ENCODE peak calls at places on chromosomes 13 and 19, in five cellular contexts. Y is heart left ventricle, G is tibial nerve, N is fibroblast of the aortic adventitia, I is body of pancreas. U is an unnamed sample.

GRCh38 chr13:40993987-40994386 is 25.1 kb downstream of the ELF1 start:
- DNase-seq in Y (no peak), G (no peak), N (no peak), I (peak), U (no peak)

GRCh38 chr13:34019870-34020269 is 201.9 kb downstream of the RFC3 start:
- DNase-seq in Y (no peak), G (no peak), N (no peak), I (no peak), U (no peak)

GRCh38 chr19:16518483-16519229 is 22.5 kb downstream of the C19orf44 start:
- DNase-seq in Y (no peak), G (no peak), N (no peak), I (no peak), U (no peak)

GRCh38 chr13:99703908-99704307 is 202.6 kb downstream of the TM9SF2 start:
- DNase-seq in Y (no peak), G (no peak), N (no peak), I (no peak), U (no peak)

GRCh38 chr19:49684983-49685553 is 4.3 kb upstream of the ADM5 start:
- DNase-seq in Y (no peak), G (no peak), N (no peak), I (no peak), U (no peak)

GRCh38 chr13:40272776-40273139 is 393.7 kb downstream of the FOXO1 start:
- DNase-seq in Y (no peak), G (no peak), N (peak), I (no peak), U (peak)

GRCh38 chr13:29507356-29507755 is 88.1 kb downstream of the SLC7A1 start:
- DNase-seq in Y (no peak), G (no peak), N (no peak), I (peak), U (no peak)

GRCh38 chr13:80030491-80030890 is 310.4 kb downstream of the SPRY2 start:
- DNase-seq in Y (peak), G (no peak), N (no peak), I (peak), U (peak)

GRCh38 chr19:3987619-3988371 is 2.5 kb upstream of the EEF2 start:
- DNase-seq in Y (peak), G (peak), N (peak), I (peak), U (peak)

GRCh38 chr19:49957262-49957915 is 3.6 kb downstream of the SIGLEC11 start:
- DNase-seq in Y (no peak), G (no peak), N (no peak), I (peak), U (no peak)

GRCh38 chr19:7772752-7773291 is 9.8 kb downstream of the CLEC4M start:
- DNase-seq in Y (no peak), G (no peak), N (no peak), I (no peak), U (peak)

GRCh38 chr13:74158028-74158427 is 23.8 kb upstream of the KLF12 start:
- DNase-seq in Y (no peak), G (no peak), N (no peak), I (no peak), U (peak)

GRCh38 chr19:35265126-35265995 is 3.4 kb upstream of the USF2 start:
- DNase-seq in Y (no peak), G (no peak), N (no peak), I (peak), U (no peak)

GRCh38 chr13:61029064-61029463 is 386.6 kb downstream of the PCDH20 start:
- DNase-seq in Y (no peak), G (no peak), N (no peak), I (no peak), U (no peak)

GRCh38 chr13:97751477-97751876 is 202.0 kb upstream of the IPO5 start:
- DNase-seq in Y (no peak), G (no peak), N (no peak), I (no peak), U (no peak)

GRCh38 chr19:53977429-53977990 is 13.9 kb upstream of the CACNG6 start:
- DNase-seq in Y (peak), G (peak), N (peak), I (peak), U (peak)

GRCh38 chr19:16571689-16572331 is 405 bp downstream of the SLC35E1 start:
- DNase-seq in Y (no peak), G (no peak), N (no peak), I (peak), U (no peak)

GRCh38 chr13:97243915-97244820 is 22.0 kb downstream of the MBNL2 start:
- DNase-seq in Y (no peak), G (no peak), N (no peak), I (no peak), U (no peak)

GRCh38 chr13:97849305-97849704 is 104.2 kb upstream of the IPO5 start:
- DNase-seq in Y (no peak), G (no peak), N (peak), I (no peak), U (peak)

GRCh38 chr13:30985637-30986205 is 53.3 kb downstream of the TEX26 start:
- DNase-seq in Y (no peak), G (no peak), N (peak), I (no peak), U (peak)

GRCh38 chr19:17486545-17486944 is 16.2 kb downstream of the SLC27A1 start:
- DNase-seq in Y (no peak), G (no peak), N (no peak), I (no peak), U (no peak)

GRCh38 chr13:23956106-23956505 is 58.8 kb upstream of the C1QTNF9B start:
- DNase-seq in Y (no peak), G (no peak), N (peak), I (no peak), U (peak)

GRCh38 chr19:50490991-50491472 is 14.4 kb upstream of the GARIN5A start:
- DNase-seq in Y (no peak), G (no peak), N (no peak), I (no peak), U (no peak)

GRCh38 chr13:76745246-76746200 is 140.7 kb downstream of the KCTD12 start:
- DNase-seq in Y (no peak), G (no peak), N (peak), I (no peak), U (peak)

GRCh38 chr13:53411443-53411842 is 382.8 kb downstream of the OLFM4 start:
- DNase-seq in Y (no peak), G (no peak), N (no peak), I (no peak), U (no peak)

GRCh38 chr13:108597943-108598342 is 31.5 kb upstream of the MYO16 start:
- DNase-seq in Y (no peak), G (no peak), N (no peak), I (no peak), U (no peak)

GRCh38 chr13:100987993-100988392 is 313.4 kb upstream of the TMTC4 start:
- DNase-seq in Y (no peak), G (no peak), N (peak), I (no peak), U (no peak)

GRCh38 chr19:45019187-45019586 is 17.9 kb downstream of the RELB start:
- DNase-seq in Y (no peak), G (no peak), N (no peak), I (no peak), U (no peak)

GRCh38 chr19:49591731-49592485 is 926 bp downstream of the PRR12 start:
- DNase-seq in Y (no peak), G (no peak), N (peak), I (peak), U (peak)

GRCh38 chr13:45737571-45738002 is 35.5 kb downstream of the CBY2 start:
- DNase-seq in Y (no peak), G (no peak), N (no peak), I (no peak), U (no peak)

GRCh38 chr13:32622827-32623226 is 36.6 kb downstream of the PDS5B start:
- DNase-seq in Y (no peak), G (no peak), N (no peak), I (no peak), U (no peak)

GRCh38 chr19:36041831-36042230 is 9.2 kb upstream of the CLIP3 start:
- DNase-seq in Y (no peak), G (no peak), N (peak), I (peak), U (peak)

GRCh38 chr13:110916671-110917142 is 1.8 kb upstream of the ANKRD10 start:
- DNase-seq in Y (no peak), G (no peak), N (peak), I (no peak), U (peak)

GRCh38 chr13:51827254-51827653 is 17.7 kb downstream of the TMEM272 start:
- DNase-seq in Y (no peak), G (no peak), N (no peak), I (no peak), U (no peak)

GRCh38 chr13:51267581-51267980 is 45.4 kb downstream of the FAM124A start:
- DNase-seq in Y (no peak), G (no peak), N (no peak), I (no peak), U (peak)

GRCh38 chr19:4586691-4587090 is 27.2 kb upstream of the SEMA6B start:
- DNase-seq in Y (no peak), G (no peak), N (no peak), I (no peak), U (no peak)

GRCh38 chr13:110907951-110908898 is 6.6 kb downstream of the ANKRD10 start:
- DNase-seq in Y (no peak), G (no peak), N (peak), I (peak), U (peak)

GRCh38 chr19:46489445-46490272 is 6.0 kb downstream of the PNMA8B start:
- DNase-seq in Y (peak), G (peak), N (peak), I (peak), U (peak)

GRCh38 chr19:46486358-46486757 is 9.3 kb downstream of the PNMA8B start:
- DNase-seq in Y (no peak), G (no peak), N (no peak), I (no peak), U (no peak)

GRCh38 chr19:46487178-46487801 is 8.4 kb downstream of the PNMA8B start:
- DNase-seq in Y (no peak), G (no peak), N (peak), I (no peak), U (no peak)

GRCh38 chr19:46488551-46488950 is 7.1 kb downstream of the PNMA8B start:
- DNase-seq in Y (no peak), G (no peak), N (no peak), I (no peak), U (no peak)

DNA sequence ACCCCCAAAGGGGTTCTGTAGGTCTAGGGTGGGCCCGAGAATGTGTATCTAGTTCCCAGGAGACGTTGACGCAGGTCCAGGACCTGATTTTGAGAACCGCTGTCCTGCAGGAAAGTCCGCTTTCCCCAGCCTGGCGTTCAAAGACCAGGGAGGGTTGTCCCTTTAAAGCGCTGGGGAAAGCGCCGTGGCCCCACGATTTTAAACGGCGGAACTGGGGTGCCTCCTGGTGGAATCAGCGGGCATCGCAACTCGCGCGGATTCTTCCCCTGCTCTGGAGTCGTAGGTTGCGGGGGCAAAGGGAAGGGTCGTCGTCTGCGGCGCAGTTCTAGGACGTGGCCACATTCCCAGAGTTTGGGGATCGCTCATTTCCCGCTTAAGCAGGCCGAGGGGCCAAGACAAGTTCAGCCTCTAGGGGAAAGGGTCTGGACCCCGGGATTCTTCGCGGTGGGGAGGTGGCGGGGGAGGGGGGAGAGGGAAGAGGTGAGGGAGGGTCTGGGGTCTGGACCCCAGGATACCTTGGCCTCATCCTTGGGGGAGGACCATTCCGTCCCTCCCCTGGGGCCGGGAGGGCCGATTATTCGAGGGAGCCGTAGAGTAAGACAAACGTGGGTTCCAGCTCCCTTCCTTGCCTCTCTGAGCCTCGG is 7.7 kb downstream of the PNMA8B start:
- DNase-seq in Y (peak), G (peak), N (peak), I (peak), U (peak)
- H3K4me3 ChIP-seq in Y (peak), G (peak), N (peak), I (no peak), U (peak)

GRCh38 chr19:39125554-39126311 is at the start of gene PAK4:
- DNase-seq in Y (peak), G (peak), N (peak), I (peak), U (peak)
- TF ChIP-seq CTCF in Y (no peak), G (no peak), N (no peak), I (no peak), U (no peak)

DNA sequence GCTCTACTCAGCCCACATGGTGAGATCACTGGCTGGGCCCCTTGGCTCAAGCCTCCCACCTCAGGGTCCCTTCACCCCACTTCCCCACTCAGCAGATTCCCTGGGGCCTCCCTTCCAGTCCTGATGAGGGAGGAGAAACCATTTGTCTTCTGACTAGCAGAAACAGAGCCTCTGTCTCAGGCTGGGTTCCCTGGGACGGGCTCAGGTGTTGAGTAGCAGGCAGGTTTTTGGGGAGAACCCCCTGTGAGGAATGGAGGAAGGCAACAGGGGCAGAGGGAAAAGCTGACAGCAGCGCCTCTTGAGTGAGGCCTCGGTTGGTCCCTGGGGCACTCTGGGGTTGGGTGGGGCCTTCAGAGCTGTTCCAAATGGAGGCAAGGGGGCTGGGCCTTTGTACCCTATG is 452.2 kb downstream of the TSHZ3 start:
- DNase-seq in Y (no peak), G (no peak), N (no peak), I (no peak), U (no peak)
- H3K4me3 ChIP-seq in Y (no peak), G (no peak), N (no peak), I (no peak), U (no peak)

GRCh38 chr13:112970552-112971287 is 1.7 kb downstream of the MCF2L start:
- DNase-seq in Y (no peak), G (no peak), N (no peak), I (no peak), U (no peak)

GRCh38 chr13:112969692-112970338 is 801 bp downstream of the MCF2L start:
- DNase-seq in Y (no peak), G (no peak), N (no peak), I (no peak), U (no peak)

GRCh38 chr13:112968380-112968909 is 569 bp upstream of the MCF2L start:
- DNase-seq in Y (no peak), G (no peak), N (no peak), I (peak), U (no peak)

GRCh38 chr13:112967666-112968379 is 1.2 kb upstream of the MCF2L start:
- DNase-seq in Y (no peak), G (no peak), N (no peak), I (no peak), U (no peak)

GRCh38 chr13:112968910-112969691 is at the start of gene MCF2L:
- DNase-seq in Y (peak), G (no peak), N (peak), I (peak), U (peak)
- TF ChIP-seq CTCF in Y (peak), G (peak), N (peak), I (peak), U (peak)

DNA sequence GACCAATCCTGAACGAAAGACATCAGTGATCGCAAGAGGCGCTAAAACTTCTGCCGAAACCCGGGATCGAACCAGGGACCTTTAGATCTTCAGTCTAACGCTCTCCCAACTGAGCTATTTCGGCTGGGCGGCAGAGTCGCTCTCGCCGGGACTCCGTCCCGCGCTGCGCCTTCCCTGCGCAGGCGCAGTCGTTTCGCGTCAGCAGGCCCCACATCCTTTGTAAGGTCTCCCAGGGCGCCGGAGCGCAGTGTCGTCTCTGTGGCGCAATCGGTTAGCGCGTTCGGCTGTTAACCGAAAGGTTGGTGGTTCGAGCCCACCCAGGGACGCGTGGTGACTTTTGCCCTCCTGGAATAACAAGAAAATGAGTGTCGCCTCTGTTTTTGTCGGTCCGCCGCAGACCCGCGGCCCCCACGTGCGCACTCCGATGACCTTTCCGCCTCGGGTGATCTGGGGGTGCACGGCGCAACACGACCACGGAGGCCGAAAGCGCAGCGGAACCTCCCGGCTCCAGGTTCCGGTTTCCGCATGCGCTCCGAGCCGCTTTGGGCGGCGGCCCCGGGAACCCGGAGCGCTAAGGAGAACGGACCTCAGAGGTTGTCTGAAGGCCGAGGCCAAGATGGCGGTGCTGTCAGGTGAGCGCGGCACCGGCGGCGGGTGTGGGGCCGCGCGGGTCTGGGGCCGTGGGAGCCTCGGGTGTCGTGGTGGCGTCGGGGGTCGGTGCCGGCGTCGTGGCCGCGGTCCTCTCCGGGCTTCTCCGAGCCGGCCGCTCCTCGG is at the start of gene NDUFS7:
- DNase-seq in Y (peak), G (peak), N (peak), I (peak), U (peak)
- H3K4me3 ChIP-seq in Y (peak), G (peak), N (peak), I (peak), U (peak)

GRCh38 chr19:42269518-42270345 is 680 bp downstream of the CIC start:
- DNase-seq in Y (no peak), G (no peak), N (no peak), I (no peak), U (peak)

GRCh38 chr19:42267644-42268141 is 1.4 kb upstream of the CIC start:
- DNase-seq in Y (peak), G (no peak), N (peak), I (no peak), U (no peak)

GRCh38 chr19:42268704-42269517 is at the start of gene CIC:
- DNase-seq in Y (peak), G (peak), N (peak), I (peak), U (peak)

GRCh38 chr19:42270346-42271044 is 1.4 kb downstream of the CIC start:
- DNase-seq in Y (peak), G (no peak), N (peak), I (peak), U (peak)

GRCh38 chr19:42268142-42268703 is 829 bp upstream of the CIC start:
- DNase-seq in Y (peak), G (peak), N (peak), I (peak), U (peak)
- TF ChIP-seq CTCF in Y (no peak), G (no peak), N (no peak), I (peak), U (no peak)

GRCh38 chr13:107450931-107451330 is 764.4 kb downstream of the LIG4 start:
- DNase-seq in Y (peak), G (peak), N (peak), I (no peak), U (peak)

GRCh38 chr13:107452833-107453232 is 762.5 kb downstream of the LIG4 start:
- DNase-seq in Y (no peak), G (no peak), N (no peak), I (no peak), U (no peak)

GRCh38 chr13:107447591-107447990 is 767.7 kb downstream of the LIG4 start:
- DNase-seq in Y (no peak), G (no peak), N (no peak), I (no peak), U (no peak)

GRCh38 chr13:107450426-107450825 is 764.9 kb downstream of the LIG4 start:
- DNase-seq in Y (no peak), G (no peak), N (peak), I (no peak), U (no peak)
- H3K4me3 ChIP-seq in Y (no peak), G (no peak), N (no peak), I (no peak), U (no peak)

GRCh38 chr19:14320253-14320652 is 61.0 kb upstream of the ADGRE5 start:
- DNase-seq in Y (no peak), G (no peak), N (no peak), I (no peak), U (no peak)

GRCh38 chr19:14317157-14317556 is 64.1 kb upstream of the ADGRE5 start:
- DNase-seq in Y (no peak), G (no peak), N (no peak), I (no peak), U (no peak)

GRCh38 chr19:14318873-14319272 is 62.4 kb upstream of the ADGRE5 start:
- DNase-seq in Y (peak), G (no peak), N (no peak), I (no peak), U (no peak)

GRCh38 chr19:14310055-14310454 is 71.2 kb upstream of the ADGRE5 start:
- DNase-seq in Y (no peak), G (no peak), N (no peak), I (no peak), U (no peak)

DNA sequence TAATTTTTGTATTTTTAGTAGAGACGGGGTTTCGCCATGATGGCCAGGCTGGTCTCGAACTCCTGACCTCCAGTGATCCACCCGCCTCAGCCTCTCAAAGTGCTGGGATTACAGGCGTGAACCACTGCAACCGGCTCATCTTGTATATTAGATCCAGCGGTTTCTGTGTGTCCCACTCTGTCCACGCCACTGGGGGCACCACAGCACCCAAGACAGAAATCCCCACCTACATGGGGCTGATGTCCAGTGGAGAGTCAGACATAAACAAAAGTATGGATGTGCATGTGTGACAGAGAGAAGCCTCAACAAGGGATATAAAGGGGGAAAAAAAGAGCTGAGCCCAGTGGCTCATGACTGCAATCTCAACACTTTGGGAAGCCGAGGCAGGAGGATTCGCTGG is 65.8 kb upstream of the ADGRE5 start:
- DNase-seq in Y (no peak), G (no peak), N (no peak), I (no peak), U (no peak)
- TF ChIP-seq CTCF in Y (no peak), G (peak), N (peak), I (no peak), U (no peak)